ENCODE peak calls at places on chromosome 17, in four cellular contexts. X, K, P and I are unnamed samples.

GRCh38 chr17:62987136-62987535 is 21.1 kb downstream of the TANC2 start:
- DNase-seq in X (no peak), K (no peak), P (no peak), I (no peak)

GRCh38 chr17:18145811-18146210 is 37.3 kb downstream of the MYO15A start:
- DNase-seq in X (no peak), K (no peak), P (no peak), I (no peak)

GRCh38 chr17:64534187-64534586 is 27.4 kb downstream of the CEP95 start:
- DNase-seq in X (no peak), K (no peak), P (peak), I (peak)

GRCh38 chr17:42774066-42774750 is 959 bp downstream of the VPS25 start:
- DNase-seq in X (no peak), K (no peak), P (no peak), I (peak)

GRCh38 chr17:58991718-58992331 is 114.9 kb downstream of the TRIM37 start:
- DNase-seq in X (no peak), K (no peak), P (no peak), I (peak)

GRCh38 chr17:73290399-73291259 is 21.2 kb downstream of the CDC42EP4 start:
- DNase-seq in X (no peak), K (no peak), P (no peak), I (no peak)

GRCh38 chr17:38914741-38915638 is 10.4 kb upstream of the LASP1NB start:
- DNase-seq in X (peak), K (peak), P (no peak), I (no peak)

GRCh38 chr17:27481327-27481726 is 25.1 kb downstream of the KSR1 start:
- DNase-seq in X (no peak), K (no peak), P (no peak), I (no peak)

GRCh38 chr17:79800325-79801155 is 3.7 kb upstream of the CBX8 start:
- DNase-seq in X (no peak), K (no peak), P (no peak), I (peak)

GRCh38 chr17:64275016-64275415 is 12.0 kb upstream of the TEX2 start:
- DNase-seq in X (no peak), K (no peak), P (no peak), I (no peak)

GRCh38 chr17:73494096-73494954 is 149.9 kb downstream of the SDK2 start:
- DNase-seq in X (no peak), K (no peak), P (no peak), I (no peak)

GRCh38 chr17:43882761-43883415 is 24.4 kb downstream of the MPP2 start:
- DNase-seq in X (no peak), K (no peak), P (no peak), I (no peak)

GRCh38 chr17:72615627-72615991 is 476.9 kb downstream of the SLC39A11 start:
- DNase-seq in X (no peak), K (no peak), P (no peak), I (no peak)

DNA sequence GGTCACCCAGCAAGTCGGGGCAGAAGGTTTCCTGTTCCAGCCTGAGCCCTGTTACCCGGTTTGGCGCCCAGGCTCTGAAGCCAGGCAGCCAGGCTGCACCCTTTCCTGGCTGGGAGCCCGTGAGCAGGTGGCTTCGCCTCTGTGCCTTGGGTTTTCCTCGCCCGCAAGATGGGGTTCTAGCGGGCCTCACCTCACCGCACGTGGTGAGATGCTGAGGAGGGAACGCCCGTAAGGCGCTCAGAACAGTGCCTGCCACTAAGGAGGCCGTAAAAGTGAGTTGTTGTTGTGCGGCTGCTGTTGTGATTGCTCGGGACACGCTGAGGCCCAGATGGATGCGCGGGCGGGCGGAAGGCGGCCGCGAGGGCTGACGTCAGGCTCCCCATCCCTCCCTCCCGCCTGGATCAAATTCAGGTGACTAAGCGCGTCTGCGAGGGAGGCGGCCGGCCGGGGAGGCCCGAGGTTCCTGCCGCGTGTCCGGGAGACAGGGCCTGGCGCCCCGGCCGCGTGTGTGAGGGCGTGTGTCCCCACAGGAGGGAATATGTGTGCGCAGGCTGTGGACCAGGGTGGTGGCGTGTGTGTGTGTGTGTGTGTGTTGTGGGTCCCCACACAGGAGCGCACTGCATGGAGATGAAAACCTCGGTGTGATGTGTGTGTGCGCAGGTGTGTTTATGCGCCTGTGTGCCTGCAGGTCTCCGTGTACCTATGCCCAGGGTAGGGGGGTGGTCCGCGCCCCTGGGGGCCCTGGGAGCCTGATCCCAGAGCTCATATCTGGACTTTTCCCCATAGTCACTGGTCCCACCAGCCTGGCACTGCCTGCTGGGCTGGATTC is 4.3 kb downstream of the CAMKK1 start:
- DNase-seq in X (peak), K (peak), P (no peak), I (peak)
- TF ChIP-seq POLR2A in X (no peak), K (peak), P (no peak), I (no peak)

DNA sequence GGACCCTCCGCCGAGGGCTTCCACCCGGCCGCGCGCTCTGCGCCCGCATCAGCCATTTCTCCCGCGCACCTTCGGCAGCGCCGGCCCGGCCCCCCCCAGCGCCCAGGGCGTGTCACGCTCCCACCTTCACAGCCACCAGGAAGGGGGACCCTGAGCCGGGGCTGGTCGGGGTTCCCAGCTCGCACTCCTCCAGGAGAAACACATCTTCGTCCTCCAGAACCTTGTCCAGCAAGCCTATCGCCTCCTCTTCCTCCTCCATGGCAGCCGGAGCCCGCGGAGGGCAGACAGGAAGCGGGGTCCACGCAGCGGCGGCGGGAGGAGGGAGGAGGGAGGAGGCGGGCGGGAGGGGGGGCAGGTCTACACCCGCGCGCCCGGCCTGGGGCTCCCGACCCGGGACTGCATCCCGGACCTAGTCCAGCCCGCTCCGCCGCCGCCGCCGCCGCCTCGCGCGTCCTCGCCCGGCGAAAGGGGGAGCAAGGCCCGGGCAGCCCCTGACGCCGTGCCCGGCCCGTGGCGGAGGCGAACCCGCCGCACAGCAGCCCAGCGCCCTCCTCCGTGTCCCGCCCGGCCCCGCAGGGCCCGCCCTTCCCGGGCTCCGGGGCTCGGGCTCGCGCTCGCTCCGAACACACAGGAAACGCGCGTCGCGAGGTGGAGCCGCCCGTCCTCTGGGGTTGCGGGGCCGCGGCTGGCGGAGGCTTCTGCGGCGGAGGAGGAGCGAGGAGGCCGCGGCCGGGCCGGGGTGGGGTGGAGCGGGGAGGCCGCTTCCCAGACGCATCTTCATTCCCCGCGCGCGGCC is 70.8 kb downstream of the ABR start:
- DNase-seq in X (peak), K (no peak), P (peak), I (no peak)
- TF ChIP-seq POLR2A in X (no peak), K (no peak), P (peak), I (peak)

GRCh38 chr17:75647061-75647460 is 13.8 kb downstream of the SMIM5 start:
- DNase-seq in X (no peak), K (no peak), P (no peak), I (no peak)
- TF ChIP-seq POLR2A in X (no peak), K (no peak), P (no peak), I (no peak)

GRCh38 chr17:81389585-81389984 is 5.7 kb upstream of the BAHCC1 start:
- DNase-seq in X (no peak), K (no peak), P (no peak), I (no peak)
- TF ChIP-seq POLR2A in X (no peak), K (no peak), P (no peak), I (no peak)

GRCh38 chr17:7179317-7180254 is at the start of gene ASGR1:
- DNase-seq in X (no peak), K (no peak), P (no peak), I (no peak)
- TF ChIP-seq POLR2A in X (no peak), K (no peak), P (no peak), I (no peak)

GRCh38 chr17:82863941-82864720 is 24.3 kb upstream of the ZNF750 start:
- DNase-seq in X (no peak), K (no peak), P (no peak), I (peak)
- TF ChIP-seq POLR2A in X (no peak), K (no peak), P (no peak), I (no peak)

GRCh38 chr17:77571562-77571981 is 386.9 kb upstream of the TNRC6C start:
- DNase-seq in X (no peak), K (no peak), P (no peak), I (no peak)
- TF ChIP-seq POLR2A in X (no peak), K (no peak), P (no peak), I (no peak)

DNA sequence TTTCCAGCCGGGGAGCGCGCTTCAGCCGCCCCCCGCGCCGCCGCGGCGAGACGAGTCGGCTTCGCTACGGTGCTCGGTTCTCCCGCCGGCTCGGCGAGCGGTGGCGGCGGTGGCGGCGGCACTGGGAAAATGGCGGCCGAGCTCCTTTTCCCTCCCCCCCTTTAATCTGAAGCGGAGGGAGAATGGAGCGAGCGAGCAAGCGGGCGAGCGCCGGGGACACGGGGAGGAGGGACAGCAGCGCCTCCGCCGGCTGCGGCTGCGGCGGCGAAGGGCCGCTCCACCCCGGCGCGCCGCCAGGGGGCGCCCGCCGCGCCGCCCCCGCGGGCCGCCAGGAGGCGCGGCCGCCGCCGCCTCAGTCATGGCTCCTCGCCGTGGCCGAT is at the start of gene KANSL1:
- DNase-seq in X (peak), K (peak), P (peak), I (peak)
- TF ChIP-seq POLR2A in X (no peak), K (no peak), P (peak), I (no peak)